ENCODE peak calls at places on chromosomes 3 and 15, in nine cellular contexts. Y, N, O, M, E, L, I, B and V are unnamed samples. For H3K4me1, the result is how much of the 10 kb centered on the place peaks cover.

GRCh38 chr3:53509494-53509893 is 15.1 kb downstream of the CACNA1D start:
- DNase-seq in B (no peak), N (no peak), Y (no peak), I (no peak), L (no peak), E (no peak), O (no peak), M (no peak), V (no peak)

GRCh38 chr3:14133188-14133800 is 8.4 kb downstream of the TMEM43 start:
- DNase-seq in O (no peak), L (no peak), N (no peak), Y (no peak), B (no peak), E (no peak), M (no peak), I (peak), V (no peak)

GRCh38 chr3:13647314-13648059 is 98.6 kb downstream of the FBLN2 start:
- DNase-seq in L (no peak), M (no peak), B (no peak), I (no peak), O (no peak), N (no peak), E (no peak), Y (peak), V (no peak)

GRCh38 chr3:96960661-96961330 is 146.4 kb downstream of the EPHA6 start:
- DNase-seq in I (no peak), M (no peak), L (no peak), N (no peak), O (no peak), E (no peak), Y (no peak), B (no peak), V (no peak)

GRCh38 chr3:195153653-195154052 is 117.3 kb downstream of the XXYLT1 start:
- DNase-seq in O (no peak), B (no peak), L (no peak), Y (no peak), I (no peak), E (no peak), N (no peak), M (peak), V (no peak)

GRCh38 chr15:37981781-37982180 is 47.3 kb downstream of the TMCO5A start:
- DNase-seq in M (peak), O (no peak), B (no peak), E (peak), N (no peak), L (no peak), I (no peak), Y (no peak), V (no peak)

GRCh38 chr3:4350789-4351163 is 47.6 kb downstream of the SETMAR start:
- DNase-seq in N (peak), M (no peak), B (peak), I (peak), Y (peak), E (no peak), O (no peak), L (peak), V (peak)

GRCh38 chr3:171875923-171876412 is 32.8 kb downstream of the TMEM212 start:
- DNase-seq in O (no peak), M (no peak), I (no peak), E (no peak), N (no peak), B (no peak), L (no peak), Y (no peak), V (no peak)

GRCh38 chr3:57675530-57675929 is 17.3 kb downstream of the DENND6A start:
- DNase-seq in L (no peak), M (no peak), I (no peak), Y (no peak), O (no peak), N (no peak), E (no peak), B (no peak), V (no peak)

GRCh38 chr15:79316864-79317263 is 6.0 kb downstream of the TMED3 start:
- DNase-seq in I (no peak), L (no peak), N (no peak), M (no peak), Y (no peak), O (no peak), E (no peak), B (no peak), V (no peak)

GRCh38 chr15:28106294-28107110 is 7.4 kb upstream of the OCA2 start:
- DNase-seq in E (peak), N (no peak), O (no peak), B (no peak), Y (no peak), M (no peak), L (no peak), I (no peak), V (no peak)

GRCh38 chr3:54756330-54756731 is 171.5 kb downstream of the LRTM1 start:
- DNase-seq in B (no peak), L (no peak), Y (no peak), E (no peak), I (no peak), M (no peak), O (no peak), N (no peak), V (no peak)

GRCh38 chr3:67620869-67621268 is 33.5 kb downstream of the SUCLG2 start:
- DNase-seq in E (no peak), O (no peak), L (no peak), B (no peak), Y (no peak), N (no peak), M (no peak), I (no peak), V (peak)

GRCh38 chr15:43196760-43197548 is 11.8 kb downstream of the CCNDBP1 start:
- DNase-seq in N (no peak), I (no peak), Y (no peak), E (no peak), O (no peak), B (no peak), M (no peak), L (no peak), V (no peak)

GRCh38 chr15:85766007-85766831 is 28.5 kb downstream of the KLHL25 start:
- DNase-seq in M (no peak), E (no peak), I (no peak), L (peak), O (peak), Y (no peak), N (no peak), B (no peak), V (no peak)

GRCh38 chr3:131231710-131232348 is 149.7 kb upstream of the NUDT16 start:
- DNase-seq in L (no peak), N (no peak), E (no peak), B (no peak), Y (no peak), M (peak), I (no peak), O (no peak), V (no peak)

GRCh38 chr3:7630351-7630911 is 769.5 kb downstream of the GRM7 start:
- DNase-seq in M (peak), Y (no peak), I (no peak), N (no peak), E (no peak), B (no peak), L (no peak), O (no peak), V (no peak)

GRCh38 chr3:111989061-111989678 is 9.6 kb upstream of the TAGLN3 start:
- DNase-seq in Y (peak), N (no peak), M (peak), E (no peak), I (no peak), L (peak), B (no peak), O (no peak), V (no peak)

GRCh38 chr3:69776926-69777581 is 37.8 kb downstream of the MITF start:
- DNase-seq in N (no peak), B (no peak), M (peak), I (no peak), Y (no peak), E (no peak), L (no peak), O (no peak), V (no peak)

GRCh38 chr3:186847437-186847836 is 4.9 kb downstream of the ADIPOQ start:
- DNase-seq in N (no peak), M (no peak), O (no peak), E (no peak), Y (no peak), I (no peak), B (no peak), L (no peak), V (no peak)

GRCh38 chr3:61848885-61849284 is 287.5 kb downstream of the PTPRG start:
- DNase-seq in O (no peak), B (no peak), L (peak), N (no peak), M (peak), Y (no peak), E (no peak), I (no peak), V (no peak)

GRCh38 chr3:28940530-28940929 is 340.3 kb upstream of the RBMS3 start:
- DNase-seq in L (peak), N (no peak), M (peak), O (no peak), E (peak), B (no peak), Y (no peak), I (no peak), V (peak)

GRCh38 chr3:30688776-30689175 is 82.4 kb downstream of the TGFBR2 start:
- DNase-seq in O (no peak), M (peak), E (no peak), N (no peak), L (no peak), I (peak), Y (no peak), B (peak), V (no peak)

GRCh38 chr3:100311011-100311410 is 23.5 kb upstream of the NIT2 start:
- DNase-seq in I (no peak), M (no peak), L (no peak), Y (no peak), O (no peak), E (no peak), N (no peak), B (no peak), V (no peak)

DNA sequence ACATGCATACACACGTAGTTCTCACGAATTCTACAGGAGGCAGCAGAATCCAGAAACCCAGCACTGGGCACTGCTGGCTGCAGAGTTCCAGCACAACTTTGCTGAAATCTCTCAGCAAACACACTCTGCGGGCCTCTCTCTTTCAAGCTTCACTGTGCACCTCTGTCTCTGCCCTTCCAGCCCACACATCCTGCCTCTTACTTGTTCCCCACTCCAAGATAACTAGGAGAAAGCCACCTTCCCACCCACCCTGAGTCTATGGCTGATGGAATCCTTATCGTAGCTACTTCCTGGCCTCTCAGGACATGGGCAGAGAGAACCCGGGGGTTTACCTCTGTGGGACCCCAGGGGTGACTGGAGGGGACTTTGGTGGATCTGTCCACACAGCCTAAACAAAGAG is 11.9 kb downstream of the ANP32A start:
- DNase-seq in Y (no peak), E (no peak), B (no peak), L (no peak), I (peak), N (no peak), M (no peak), O (peak), V (no peak)
- H3K4me1 ChIP-seq in Y (under half), E (under half), B (half or more), L (under half), I (under half), N (under half), M (under half), O (under half), V (under half)

DNA sequence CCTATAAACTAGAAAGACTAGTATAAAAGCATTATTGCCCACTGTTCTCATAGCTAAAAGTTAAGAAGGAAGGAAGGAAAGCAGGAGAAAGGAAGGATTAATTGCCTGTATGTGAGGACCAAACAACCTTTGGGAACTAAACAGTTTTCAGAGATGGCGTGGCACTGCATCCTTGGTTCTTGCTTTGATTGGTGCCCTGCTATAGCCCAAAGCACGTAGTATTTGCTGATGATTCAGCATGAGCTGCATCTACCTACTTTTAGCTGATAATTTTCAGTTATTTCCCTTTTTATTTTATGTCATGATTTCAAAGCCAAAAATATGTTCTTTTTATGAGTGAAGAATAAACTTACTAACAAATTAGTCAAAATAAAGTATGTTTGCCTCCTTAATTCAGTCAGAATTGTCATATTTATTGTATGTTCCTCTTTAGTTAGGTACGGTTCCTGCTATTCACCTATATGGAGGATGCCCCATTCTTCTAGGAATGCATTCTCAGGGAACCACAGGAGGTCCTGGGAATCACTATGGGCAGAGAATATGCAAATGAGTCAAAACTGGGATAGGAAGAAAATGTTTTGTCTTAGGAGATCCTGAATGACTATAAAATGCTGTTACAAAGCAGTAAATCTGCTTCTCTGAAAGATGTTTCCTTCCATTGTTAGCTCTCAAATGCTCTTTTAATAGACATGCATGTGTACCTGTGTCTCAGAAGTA is 65.4 kb upstream of the THSD4 start:
- DNase-seq in Y (no peak), B (no peak), M (no peak), N (no peak), O (no peak), I (no peak), E (no peak), L (no peak), V (no peak)
- TF ChIP-seq POLR2A in Y (no peak), B (no peak), M (no peak), N (no peak), O (no peak), I (no peak), E (no peak), L (no peak), V (no peak)

DNA sequence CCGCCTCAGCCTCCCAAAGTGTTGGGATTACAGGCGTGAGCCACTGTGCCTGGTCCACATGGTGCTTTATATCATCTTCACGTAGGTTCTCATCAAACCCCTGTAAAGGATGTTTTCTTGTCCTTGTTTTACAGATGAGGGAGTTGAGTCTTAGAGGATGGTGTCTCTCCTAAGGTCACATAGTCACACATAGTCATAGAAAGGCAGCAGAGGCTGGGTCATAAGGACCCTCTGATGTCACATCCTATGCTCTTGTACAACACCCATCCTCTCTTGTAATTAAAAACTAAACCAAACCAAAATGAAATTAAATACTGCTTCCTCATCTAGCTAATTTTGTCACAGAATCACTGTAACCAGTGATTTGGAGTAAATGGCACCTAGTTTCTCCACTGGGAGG is 21.9 kb upstream of the ATP1B3 start:
- DNase-seq in M (no peak), O (no peak), N (no peak), Y (no peak), B (no peak), L (no peak), E (no peak), I (no peak), V (no peak)
- TF ChIP-seq CTCF in M (no peak), O (no peak), N (no peak), Y (no peak), B (no peak), L (no peak), E (no peak), I (no peak), V (no peak)

DNA sequence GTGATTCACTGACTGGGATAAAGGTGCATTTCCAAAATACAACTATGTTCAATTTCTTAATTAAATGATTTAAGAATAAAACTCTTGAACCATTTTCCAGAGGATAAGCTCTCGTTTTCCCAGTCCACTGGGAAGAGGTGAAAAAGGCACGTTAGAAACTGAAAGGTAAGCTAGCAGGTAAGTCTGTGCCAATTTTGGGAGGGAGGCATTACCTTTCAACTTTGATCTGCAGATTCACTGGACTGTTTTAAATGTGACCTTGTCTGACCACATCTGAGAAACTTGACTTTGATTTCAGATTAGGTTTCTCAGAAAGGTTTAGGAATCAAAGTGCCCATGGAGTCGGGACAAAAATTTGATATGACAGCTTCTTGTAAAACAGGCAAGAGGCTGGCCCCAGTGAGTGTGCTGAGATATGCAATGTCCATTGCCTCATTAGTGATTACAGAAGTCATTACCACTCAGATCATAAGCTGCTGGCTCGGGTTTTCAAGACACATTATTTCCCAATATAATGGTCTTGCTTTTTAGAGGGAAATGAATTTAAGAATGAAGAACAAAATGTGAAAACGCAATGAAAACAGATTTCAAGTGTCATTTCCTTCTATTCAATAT is 118.8 kb downstream of the ADAMTS9 start:
- DNase-seq in Y (no peak), L (no peak), N (no peak), B (no peak), M (peak), I (no peak), E (no peak), O (no peak), V (no peak)
- H3K4me1 ChIP-seq in Y (under half), L (under half), N (under half), B (under half), M (under half), I (under half), E (under half), O (under half), V (under half)